ENCODE peak calls at places on chromosomes 4 and X, in six cellular contexts. One of them, this sample, is unnamed.

GRCh38 chr4:113355550-113356371 is 306.3 kb downstream of the ANK2 start:
- DNase-seq in GM20000: peak; percentile 79
- DNase-seq in left ventricle myocardium inferior: peak; percentile 22
- DNase-seq in T-helper 17 cell: peak; percentile 30
- DNase-seq in activated naive CD8-positive, alpha-beta T cell treated with anti-CD3 and anti-CD28 coated beads, Interleukin-2, amount 50 U/mL, for 16 hours: peak; percentile 47
- DNase-seq in ovary: no peak
- DNase-seq in this sample: peak; percentile 20

GRCh38 chr4:89539374-89539773 is 231.8 kb upstream of the GPRIN3 start:
- DNase-seq in GM20000: no peak
- DNase-seq in left ventricle myocardium inferior: no peak
- DNase-seq in T-helper 17 cell: no peak
- DNase-seq in activated naive CD8-positive, alpha-beta T cell treated with anti-CD3 and anti-CD28 coated beads, Interleukin-2, amount 50 U/mL, for 16 hours: no peak
- DNase-seq in ovary: no peak
- DNase-seq in this sample: no peak

GRCh38 chr4:177051473-177052060 is 258.1 kb upstream of the NEIL3 start:
- DNase-seq in GM20000: peak; percentile 28
- DNase-seq in left ventricle myocardium inferior: no peak
- DNase-seq in T-helper 17 cell: no peak
- DNase-seq in activated naive CD8-positive, alpha-beta T cell treated with anti-CD3 and anti-CD28 coated beads, Interleukin-2, amount 50 U/mL, for 16 hours: no peak
- DNase-seq in ovary: no peak
- DNase-seq in this sample: no peak

GRCh38 chrX:154730271-154730883 is 20.5 kb downstream of the GAB3 start:
- DNase-seq in GM20000: no peak
- DNase-seq in left ventricle myocardium inferior: peak; percentile 46
- DNase-seq in T-helper 17 cell: no peak
- DNase-seq in activated naive CD8-positive, alpha-beta T cell treated with anti-CD3 and anti-CD28 coated beads, Interleukin-2, amount 50 U/mL, for 16 hours: no peak
- DNase-seq in ovary: no peak
- DNase-seq in this sample: peak; percentile 73

GRCh38 chr4:30536231-30536630 is 183.9 kb upstream of the PCDH7 start:
- DNase-seq in GM20000: no peak
- DNase-seq in left ventricle myocardium inferior: no peak
- DNase-seq in T-helper 17 cell: no peak
- DNase-seq in activated naive CD8-positive, alpha-beta T cell treated with anti-CD3 and anti-CD28 coated beads, Interleukin-2, amount 50 U/mL, for 16 hours: no peak
- DNase-seq in ovary: no peak
- DNase-seq in this sample: no peak

GRCh38 chr4:184416913-184417734 is 57.2 kb downstream of the IRF2 start:
- DNase-seq in GM20000: peak; percentile 71
- DNase-seq in left ventricle myocardium inferior: no peak
- DNase-seq in T-helper 17 cell: no peak
- DNase-seq in activated naive CD8-positive, alpha-beta T cell treated with anti-CD3 and anti-CD28 coated beads, Interleukin-2, amount 50 U/mL, for 16 hours: peak; percentile 3
- DNase-seq in ovary: no peak
- DNase-seq in this sample: peak; percentile 29

GRCh38 chr4:81954266-81954665 is 419.5 kb downstream of the HNRNPD start:
- DNase-seq in GM20000: no peak
- DNase-seq in left ventricle myocardium inferior: no peak
- DNase-seq in T-helper 17 cell: no peak
- DNase-seq in activated naive CD8-positive, alpha-beta T cell treated with anti-CD3 and anti-CD28 coated beads, Interleukin-2, amount 50 U/mL, for 16 hours: no peak
- DNase-seq in ovary: no peak
- DNase-seq in this sample: no peak

GRCh38 chr4:140673729-140674128 is 82.5 kb downstream of the TBC1D9 start:
- DNase-seq in GM20000: no peak
- DNase-seq in left ventricle myocardium inferior: no peak
- DNase-seq in T-helper 17 cell: no peak
- DNase-seq in activated naive CD8-positive, alpha-beta T cell treated with anti-CD3 and anti-CD28 coated beads, Interleukin-2, amount 50 U/mL, for 16 hours: no peak
- DNase-seq in ovary: no peak
- DNase-seq in this sample: no peak

GRCh38 chr4:181933471-181933870 is 309.7 kb upstream of the TENM3 start:
- DNase-seq in GM20000: no peak
- DNase-seq in left ventricle myocardium inferior: no peak
- DNase-seq in T-helper 17 cell: no peak
- DNase-seq in activated naive CD8-positive, alpha-beta T cell treated with anti-CD3 and anti-CD28 coated beads, Interleukin-2, amount 50 U/mL, for 16 hours: no peak
- DNase-seq in ovary: no peak
- DNase-seq in this sample: no peak

GRCh38 chr4:10032625-10033024 is 11.3 kb upstream of the SLC2A9 start:
- DNase-seq in GM20000: no peak
- DNase-seq in left ventricle myocardium inferior: no peak
- DNase-seq in T-helper 17 cell: no peak
- DNase-seq in activated naive CD8-positive, alpha-beta T cell treated with anti-CD3 and anti-CD28 coated beads, Interleukin-2, amount 50 U/mL, for 16 hours: no peak
- DNase-seq in ovary: no peak
- DNase-seq in this sample: peak; percentile 62

GRCh38 chr4:175238827-175239517 is 320.8 kb downstream of the ADAM29 start:
- DNase-seq in GM20000: no peak
- DNase-seq in left ventricle myocardium inferior: no peak
- DNase-seq in T-helper 17 cell: no peak
- DNase-seq in activated naive CD8-positive, alpha-beta T cell treated with anti-CD3 and anti-CD28 coated beads, Interleukin-2, amount 50 U/mL, for 16 hours: no peak
- DNase-seq in ovary: no peak
- DNase-seq in this sample: no peak

GRCh38 chr4:53196195-53196641 is 169.6 kb downstream of the SCFD2 start:
- DNase-seq in GM20000: no peak
- DNase-seq in left ventricle myocardium inferior: no peak
- DNase-seq in T-helper 17 cell: no peak
- DNase-seq in activated naive CD8-positive, alpha-beta T cell treated with anti-CD3 and anti-CD28 coated beads, Interleukin-2, amount 50 U/mL, for 16 hours: no peak
- DNase-seq in ovary: no peak
- DNase-seq in this sample: no peak

GRCh38 chr4:89024051-89024675 is 32.8 kb downstream of the FAM13A start:
- DNase-seq in GM20000: peak; percentile 50
- DNase-seq in left ventricle myocardium inferior: no peak
- DNase-seq in T-helper 17 cell: peak; percentile 10
- DNase-seq in activated naive CD8-positive, alpha-beta T cell treated with anti-CD3 and anti-CD28 coated beads, Interleukin-2, amount 50 U/mL, for 16 hours: peak; percentile 14
- DNase-seq in ovary: no peak
- DNase-seq in this sample: peak; percentile 69

GRCh38 chr4:13399257-13399656 is 84.9 kb downstream of the RAB28 start:
- DNase-seq in GM20000: no peak
- DNase-seq in left ventricle myocardium inferior: no peak
- DNase-seq in T-helper 17 cell: no peak
- DNase-seq in activated naive CD8-positive, alpha-beta T cell treated with anti-CD3 and anti-CD28 coated beads, Interleukin-2, amount 50 U/mL, for 16 hours: no peak
- DNase-seq in ovary: no peak
- DNase-seq in this sample: no peak

GRCh38 chr4:185512516-185512915 is 22.8 kb downstream of the PDLIM3 start:
- DNase-seq in GM20000: no peak
- DNase-seq in left ventricle myocardium inferior: no peak
- DNase-seq in T-helper 17 cell: no peak
- DNase-seq in activated naive CD8-positive, alpha-beta T cell treated with anti-CD3 and anti-CD28 coated beads, Interleukin-2, amount 50 U/mL, for 16 hours: no peak
- DNase-seq in ovary: no peak
- DNase-seq in this sample: no peak

GRCh38 chr4:150310159-150310895 is 232.1 kb downstream of the DCLK2 start:
- DNase-seq in GM20000: no peak
- DNase-seq in left ventricle myocardium inferior: no peak
- DNase-seq in T-helper 17 cell: no peak
- DNase-seq in activated naive CD8-positive, alpha-beta T cell treated with anti-CD3 and anti-CD28 coated beads, Interleukin-2, amount 50 U/mL, for 16 hours: no peak
- DNase-seq in ovary: no peak
- DNase-seq in this sample: no peak

GRCh38 chr4:155888171-155888570 is 15.3 kb upstream of the TDO2 start:
- DNase-seq in GM20000: no peak
- DNase-seq in left ventricle myocardium inferior: no peak
- DNase-seq in T-helper 17 cell: no peak
- DNase-seq in activated naive CD8-positive, alpha-beta T cell treated with anti-CD3 and anti-CD28 coated beads, Interleukin-2, amount 50 U/mL, for 16 hours: no peak
- DNase-seq in ovary: no peak
- DNase-seq in this sample: no peak

GRCh38 chr4:113967687-113968086 is 11.8 kb downstream of the ARSJ start:
- DNase-seq in GM20000: no peak
- DNase-seq in left ventricle myocardium inferior: no peak
- DNase-seq in T-helper 17 cell: no peak
- DNase-seq in activated naive CD8-positive, alpha-beta T cell treated with anti-CD3 and anti-CD28 coated beads, Interleukin-2, amount 50 U/mL, for 16 hours: no peak
- DNase-seq in ovary: no peak
- DNase-seq in this sample: no peak

GRCh38 chr4:127782275-127783025 is at the start of gene HSPA4L:
- DNase-seq in GM20000: peak; percentile 67
- DNase-seq in left ventricle myocardium inferior: peak; percentile 48
- DNase-seq in T-helper 17 cell: no peak
- DNase-seq in activated naive CD8-positive, alpha-beta T cell treated with anti-CD3 and anti-CD28 coated beads, Interleukin-2, amount 50 U/mL, for 16 hours: no peak
- DNase-seq in ovary: peak; percentile 76
- DNase-seq in this sample: peak; percentile 61

GRCh38 chrX:122622800-122623199 is 561.3 kb upstream of the GRIA3 start:
- DNase-seq in GM20000: no peak
- DNase-seq in left ventricle myocardium inferior: no peak
- DNase-seq in T-helper 17 cell: no peak
- DNase-seq in activated naive CD8-positive, alpha-beta T cell treated with anti-CD3 and anti-CD28 coated beads, Interleukin-2, amount 50 U/mL, for 16 hours: no peak
- DNase-seq in ovary: no peak
- DNase-seq in this sample: no peak

GRCh38 chrX:46627700-46628405 is 54.3 kb downstream of the CHST7 start:
- DNase-seq in GM20000: no peak
- DNase-seq in left ventricle myocardium inferior: no peak
- DNase-seq in T-helper 17 cell: no peak
- DNase-seq in activated naive CD8-positive, alpha-beta T cell treated with anti-CD3 and anti-CD28 coated beads, Interleukin-2, amount 50 U/mL, for 16 hours: no peak
- DNase-seq in ovary: peak; percentile 56
- DNase-seq in this sample: no peak

GRCh38 chr4:85741421-85741820 is 266.5 kb downstream of the ARHGAP24 start:
- DNase-seq in GM20000: no peak
- DNase-seq in left ventricle myocardium inferior: no peak
- DNase-seq in T-helper 17 cell: no peak
- DNase-seq in activated naive CD8-positive, alpha-beta T cell treated with anti-CD3 and anti-CD28 coated beads, Interleukin-2, amount 50 U/mL, for 16 hours: no peak
- DNase-seq in ovary: no peak
- DNase-seq in this sample: no peak